ENCODE peak calls at places on chromosomes 16 and 17, in five cellular contexts. D, K, V, C and J are unnamed samples.

GRCh38 chr17:50918933-50919296 is 52.8 kb upstream of the TOB1 start:
- DNase-seq in C (no peak), V (peak; percentile 35), K (no peak), D (no peak), J (no peak)

GRCh38 chr16:89051521-89052166 is 42.0 kb upstream of the ACSF3 start:
- DNase-seq in C (no peak), D (no peak), K (no peak), V (no peak), J (no peak)

GRCh38 chr17:8935194-8935593 is 30.3 kb downstream of the PIK3R5 start:
- DNase-seq in V (no peak), D (peak; percentile 65), K (peak; percentile 34), C (peak; percentile 38), J (no peak)

GRCh38 chr17:71363661-71364060 is 757.2 kb upstream of the SOX9 start:
- DNase-seq in V (no peak), C (no peak), K (no peak), D (no peak), J (no peak)

GRCh38 chr16:3725291-3725690 is 8.0 kb upstream of the TRAP1 start:
- DNase-seq in K (no peak), C (no peak), D (no peak), V (no peak), J (peak; percentile 35)

GRCh38 chr16:683396-684066 is 603 bp downstream of the JMJD8 start:
- DNase-seq in K (peak; percentile 39), C (no peak), V (no peak), D (no peak), J (no peak)

GRCh38 chr17:36001862-36002603 is 680 bp upstream of the CCL15 start:
- DNase-seq in K (no peak), D (no peak), C (no peak), V (no peak), J (no peak)

GRCh38 chr16:59635674-59636073 is 901.6 kb upstream of the GOT2 start:
- DNase-seq in K (no peak), D (no peak), C (peak; percentile 31), V (peak; percentile 65), J (no peak)

GRCh38 chr17:45732926-45733505 is 51.1 kb upstream of the CRHR1 start:
- DNase-seq in K (no peak), C (no peak), D (no peak), V (no peak), J (no peak)

GRCh38 chr16:10579965-10580918 is at the start of gene EMP2:
- DNase-seq in K (peak; percentile 60), D (no peak), C (peak; percentile 62), V (peak; percentile 65), J (no peak)

GRCh38 chr16:86396318-86396882 is 113.9 kb upstream of the FOXF1 start:
- DNase-seq in V (peak; percentile 96), D (no peak), K (no peak), C (peak; percentile 40), J (no peak)

GRCh38 chr16:85137323-85138072 is 25.2 kb upstream of the CIBAR2 start:
- DNase-seq in V (peak; percentile 85), C (peak; percentile 91), K (peak; percentile 97), D (no peak), J (no peak)

GRCh38 chr16:49696414-49697101 is 159.4 kb downstream of the ZNF423 start:
- DNase-seq in C (no peak), V (no peak), D (no peak), K (no peak), J (no peak)

GRCh38 chr16:54031107-54031760 is 255.4 kb downstream of the IRX3 start:
- DNase-seq in V (no peak), D (no peak), K (no peak), C (peak; percentile 71), J (no peak)

GRCh38 chr16:83959621-83960434 is 6.8 kb downstream of the OSGIN1 start:
- DNase-seq in C (no peak), V (no peak), K (peak; percentile 53), D (no peak), J (no peak)

GRCh38 chr17:47652570-47652969 is 2.9 kb downstream of the KPNB1 start:
- DNase-seq in K (no peak), C (peak; percentile 27), D (no peak), V (peak; percentile 13), J (no peak)
- H3K4me3 ChIP-seq in K (no peak overlapping the region), C (no peak overlapping the region), D (no peak overlapping the region), V (no peak overlapping the region), J (no peak overlapping the region)

DNA sequence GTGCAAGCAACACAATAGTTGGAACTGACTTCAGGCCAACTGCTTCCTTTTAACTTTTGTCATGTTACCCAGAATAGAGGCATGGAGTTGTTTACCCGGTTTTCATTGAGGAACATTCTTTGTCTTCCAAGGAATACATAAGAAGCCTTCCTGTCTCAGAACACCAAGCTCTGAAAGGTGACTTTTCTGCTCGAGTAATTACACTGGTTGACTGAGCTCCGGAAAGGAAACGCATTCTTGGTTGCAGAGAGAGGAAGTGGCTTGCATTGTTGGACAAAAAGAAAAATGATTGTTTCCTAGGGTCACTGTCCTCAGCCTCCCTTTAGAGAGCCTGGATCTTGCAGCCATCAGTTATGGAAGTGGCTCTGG is 30.8 kb upstream of the SEC14L1 start:
- DNase-seq in V (peak; percentile 28), D (no peak), K (no peak), C (peak; percentile 90), J (no peak)
- H3K4me3 ChIP-seq in V (no peak overlapping the region), D (no peak overlapping the region), K (no peak overlapping the region), C (no peak overlapping the region), J (no peak overlapping the region)

GRCh38 chr16:12054868-12055267 is 78.3 kb downstream of the SNX29 start:
- DNase-seq in V (no peak), D (no peak), C (no peak), K (no peak), J (no peak)
- H3K4me3 ChIP-seq in V (no peak overlapping the region), D (no peak overlapping the region), C (no peak overlapping the region), K (no peak overlapping the region), J (no peak overlapping the region)

DNA sequence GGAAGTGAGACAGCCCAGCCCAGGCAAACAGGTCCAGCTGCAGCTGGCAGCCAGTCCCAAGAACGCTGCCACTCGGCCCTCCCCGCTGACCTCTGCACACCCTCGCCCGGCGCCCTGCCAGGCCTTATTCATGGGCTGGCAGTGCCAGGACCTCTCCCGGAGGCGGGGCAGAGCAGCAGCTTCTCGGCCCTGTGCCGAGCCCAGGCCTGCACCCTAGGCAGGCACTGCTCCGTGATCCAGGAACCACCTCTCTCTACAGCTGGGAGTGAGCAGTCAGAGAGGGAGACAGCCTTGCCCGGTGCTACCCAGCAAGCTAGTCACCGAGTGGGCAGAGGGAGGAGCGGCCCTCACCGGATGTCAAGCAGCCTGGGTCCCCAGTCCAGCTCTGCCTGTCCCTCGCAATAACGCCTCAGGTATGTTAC is 79.9 kb upstream of the CBX4 start:
- DNase-seq in D (no peak), K (peak; percentile 96), C (no peak), V (no peak), J (no peak)
- H3K4me3 ChIP-seq in D (no peak overlapping the region), K (no peak overlapping the region), C (no peak overlapping the region), V (no peak overlapping the region), J (no peak overlapping the region)